ENCODE peak calls at places on chromosomes 6 and 20, in four cellular contexts. One of them, this sample, is unnamed.

GRCh38 chr6:147802400-147802799 is 293.9 kb downstream of the SAMD5 start:
- DNase-seq in fibroblast of lung: peak; percentile 92
- DNase-seq in B cell: no peak
- DNase-seq in epithelial cell of esophagus: no peak
- DNase-seq in this sample: peak; percentile 48

GRCh38 chr6:47146426-47147174 is 104.5 kb upstream of the ADGRF1 start:
- DNase-seq in fibroblast of lung: no peak
- DNase-seq in epithelial cell of esophagus: peak; percentile 78
- DNase-seq in B cell: no peak
- DNase-seq in this sample: peak; percentile 73

GRCh38 chr20:31934491-31934890 is 17.4 kb downstream of the PDRG1 start:
- DNase-seq in fibroblast of lung: no peak
- DNase-seq in B cell: no peak
- DNase-seq in epithelial cell of esophagus: no peak
- DNase-seq in this sample: no peak

GRCh38 chr6:94769197-94769596 is 808.1 kb upstream of the MANEA start:
- DNase-seq in B cell: no peak
- DNase-seq in epithelial cell of esophagus: no peak
- DNase-seq in fibroblast of lung: no peak
- DNase-seq in this sample: no peak

GRCh38 chr20:41136695-41137411 is 490 bp upstream of the PLCG1 start:
- DNase-seq in B cell: peak; percentile 84
- DNase-seq in epithelial cell of esophagus: peak; percentile 90
- DNase-seq in fibroblast of lung: peak; percentile 75
- DNase-seq in this sample: peak; percentile 83

GRCh38 chr6:105981002-105981887 is 104.9 kb upstream of the PRDM1 start:
- DNase-seq in B cell: no peak
- DNase-seq in fibroblast of lung: no peak
- DNase-seq in epithelial cell of esophagus: peak; percentile 16
- DNase-seq in this sample: no peak

GRCh38 chr6:2029130-2029794 is 216.1 kb downstream of the GMDS start:
- DNase-seq in fibroblast of lung: no peak
- DNase-seq in epithelial cell of esophagus: peak; percentile 84
- DNase-seq in B cell: no peak
- DNase-seq in this sample: peak; percentile 13

GRCh38 chr6:160428069-160428430 is 79.9 kb downstream of the SLC22A3 start:
- DNase-seq in B cell: no peak
- DNase-seq in fibroblast of lung: peak; percentile 72
- DNase-seq in epithelial cell of esophagus: no peak
- DNase-seq in this sample: peak; percentile 45

GRCh38 chr6:93468291-93468690 is 48.9 kb upstream of the EPHA7 start:
- DNase-seq in epithelial cell of esophagus: no peak
- DNase-seq in B cell: no peak
- DNase-seq in fibroblast of lung: peak; percentile 69
- DNase-seq in this sample: no peak

GRCh38 chr20:15071010-15071808 is 733.8 kb upstream of the FLRT3 start:
- DNase-seq in fibroblast of lung: no peak
- DNase-seq in epithelial cell of esophagus: no peak
- DNase-seq in B cell: no peak
- DNase-seq in this sample: no peak

GRCh38 chr6:152404936-152405595 is 232.1 kb downstream of the SYNE1 start:
- DNase-seq in fibroblast of lung: no peak
- DNase-seq in B cell: no peak
- DNase-seq in epithelial cell of esophagus: peak; percentile 7
- DNase-seq in this sample: no peak

GRCh38 chr6:135801755-135802154 is 49.7 kb upstream of the PDE7B start:
- DNase-seq in B cell: no peak
- DNase-seq in fibroblast of lung: no peak
- DNase-seq in epithelial cell of esophagus: no peak
- DNase-seq in this sample: no peak

GRCh38 chr6:31862344-31863235 is at the start of gene NEU1:
- DNase-seq in epithelial cell of esophagus: peak; percentile 100
- DNase-seq in B cell: peak; percentile 100
- DNase-seq in fibroblast of lung: peak; percentile 100
- DNase-seq in this sample: peak; percentile 100
- TF ChIP-seq CTCF in epithelial cell of esophagus: no peak
- TF ChIP-seq CTCF in B cell: no peak
- TF ChIP-seq CTCF in fibroblast of lung: no peak
- TF ChIP-seq CTCF in this sample: no peak

GRCh38 chr6:169720207-169720855 is 4.0 kb downstream of the PHF10 start:
- DNase-seq in fibroblast of lung: no peak
- DNase-seq in epithelial cell of esophagus: no peak
- DNase-seq in B cell: no peak
- DNase-seq in this sample: no peak
- TF ChIP-seq CTCF in fibroblast of lung: no peak
- TF ChIP-seq CTCF in epithelial cell of esophagus: peak; percentile 24
- TF ChIP-seq CTCF in B cell: no peak
- TF ChIP-seq CTCF in this sample: peak; percentile 26

DNA sequence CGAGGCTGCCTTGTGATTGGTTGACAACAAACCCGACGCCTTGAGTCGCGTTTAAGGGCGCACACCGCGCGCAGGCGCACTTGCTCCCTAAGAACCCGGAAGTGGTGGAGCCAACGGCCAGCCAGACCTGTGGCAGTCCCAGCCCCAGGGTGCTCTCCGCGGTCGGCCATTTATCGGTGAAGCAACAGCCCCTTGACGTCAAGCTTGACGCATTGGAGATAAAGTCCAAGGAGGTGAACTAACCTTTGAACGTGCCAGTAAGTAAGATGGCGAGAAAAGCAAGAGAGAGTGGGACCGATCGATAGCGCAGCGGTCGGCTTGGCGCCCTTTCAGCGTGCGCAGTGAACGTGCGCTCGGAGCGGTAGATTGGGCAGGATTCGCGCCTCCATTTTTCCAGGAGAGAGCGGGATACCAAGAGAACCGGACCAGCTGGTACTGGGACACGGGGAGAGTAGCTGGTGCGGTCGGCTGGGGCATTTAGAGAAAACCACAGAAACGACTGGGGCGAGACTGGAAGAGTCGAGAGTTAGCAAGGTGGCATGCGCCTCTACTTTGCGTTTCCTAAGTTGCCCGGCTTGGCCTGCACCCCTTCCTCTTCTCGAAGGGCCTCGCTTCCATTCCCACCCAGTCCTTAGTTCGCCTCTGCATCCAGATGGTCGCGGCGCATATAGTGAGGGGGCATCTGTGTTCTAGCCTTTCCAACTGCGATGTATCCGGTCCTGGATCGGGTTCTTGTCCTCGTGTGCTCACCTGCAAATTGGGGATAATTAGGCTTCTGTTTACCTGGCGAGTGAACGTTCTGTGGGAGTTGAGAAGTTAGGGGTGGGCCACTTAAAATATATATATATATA is at the start of gene CSTF1:
- DNase-seq in fibroblast of lung: peak; percentile 100
- DNase-seq in epithelial cell of esophagus: peak; percentile 100
- DNase-seq in B cell: peak; percentile 100
- DNase-seq in this sample: peak; percentile 99
- TF ChIP-seq CTCF in fibroblast of lung: no peak
- TF ChIP-seq CTCF in epithelial cell of esophagus: no peak
- TF ChIP-seq CTCF in B cell: no peak
- TF ChIP-seq CTCF in this sample: no peak

GRCh38 chr6:66926060-66926459 is 1219.0 kb upstream of the EYS start:
- DNase-seq in fibroblast of lung: peak; percentile 27
- DNase-seq in epithelial cell of esophagus: peak; percentile 39
- DNase-seq in B cell: no peak
- DNase-seq in this sample: no peak
- TF ChIP-seq CTCF in fibroblast of lung: no peak
- TF ChIP-seq CTCF in epithelial cell of esophagus: no peak
- TF ChIP-seq CTCF in B cell: no peak
- TF ChIP-seq CTCF in this sample: peak; percentile 28

GRCh38 chr20:1474817-1475603 is 8.4 kb upstream of the NSFL1C start:
- DNase-seq in B cell: no peak
- DNase-seq in fibroblast of lung: no peak
- DNase-seq in epithelial cell of esophagus: peak; percentile 98
- DNase-seq in this sample: peak; percentile 92
- TF ChIP-seq CTCF in B cell: no peak
- TF ChIP-seq CTCF in fibroblast of lung: no peak
- TF ChIP-seq CTCF in epithelial cell of esophagus: peak; percentile 68
- TF ChIP-seq CTCF in this sample: no peak

DNA sequence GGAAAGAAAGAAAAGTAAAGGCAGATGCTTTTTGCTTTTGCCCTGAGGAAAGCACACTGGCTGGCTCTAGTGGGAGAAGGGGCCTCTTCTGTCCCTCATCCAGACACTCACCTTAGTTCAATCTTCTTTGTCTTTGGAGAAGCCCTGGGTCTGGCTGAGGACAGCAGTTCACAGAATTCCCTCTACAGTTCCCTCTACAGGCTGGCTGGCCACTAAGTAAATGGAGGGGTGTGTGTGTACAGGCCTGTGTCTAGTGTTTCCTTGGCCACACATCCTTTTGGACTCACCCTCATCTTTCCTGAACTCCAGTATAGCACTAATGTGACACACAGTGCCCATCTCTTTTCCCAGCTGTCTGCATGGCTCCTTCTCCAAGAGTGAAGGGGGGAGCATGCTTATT is 26.0 kb upstream of the CLVS2 start:
- DNase-seq in fibroblast of lung: no peak
- DNase-seq in epithelial cell of esophagus: no peak
- DNase-seq in B cell: no peak
- DNase-seq in this sample: no peak
- TF ChIP-seq CTCF in fibroblast of lung: no peak
- TF ChIP-seq CTCF in epithelial cell of esophagus: peak; percentile 1
- TF ChIP-seq CTCF in B cell: no peak
- TF ChIP-seq CTCF in this sample: no peak